ENCODE peak calls at places on chromosomes 6 and 20, in four cellular contexts. One of them, this sample, is unnamed.

GRCh38 chr6:150567823-150568383 is 31.8 kb upstream of the PLEKHG1 start:
- DNase-seq in IMR-90: no peak
- DNase-seq in cardiac muscle cell: peak
- DNase-seq in CD4-positive, alpha-beta memory T cell: no peak
- DNase-seq in this sample: no peak

GRCh38 chr20:49283703-49284625 is 6.1 kb upstream of the ZNFX1 start:
- DNase-seq in IMR-90: no peak
- DNase-seq in CD4-positive, alpha-beta memory T cell: no peak
- DNase-seq in cardiac muscle cell: no peak
- DNase-seq in this sample: no peak

GRCh38 chr6:116439572-116439971 is 21.6 kb upstream of the CALHM6 start:
- DNase-seq in CD4-positive, alpha-beta memory T cell: no peak
- DNase-seq in cardiac muscle cell: no peak
- DNase-seq in IMR-90: peak
- DNase-seq in this sample: no peak

GRCh38 chr6:130982060-130982459 is 81.0 kb downstream of the EPB41L2 start:
- DNase-seq in cardiac muscle cell: no peak
- DNase-seq in CD4-positive, alpha-beta memory T cell: no peak
- DNase-seq in IMR-90: no peak
- DNase-seq in this sample: no peak

GRCh38 chr6:159691133-159691962 is 1.7 kb downstream of the SOD2 start:
- DNase-seq in CD4-positive, alpha-beta memory T cell: peak
- DNase-seq in cardiac muscle cell: peak
- DNase-seq in IMR-90: peak
- DNase-seq in this sample: no peak

GRCh38 chr6:157456524-157456829 is 75.5 kb downstream of the ZDHHC14 start:
- DNase-seq in CD4-positive, alpha-beta memory T cell: peak
- DNase-seq in IMR-90: no peak
- DNase-seq in cardiac muscle cell: no peak
- DNase-seq in this sample: no peak

GRCh38 chr6:111984081-111984480 is 69.8 kb upstream of the CCN6 start:
- DNase-seq in IMR-90: no peak
- DNase-seq in CD4-positive, alpha-beta memory T cell: no peak
- DNase-seq in cardiac muscle cell: no peak
- DNase-seq in this sample: no peak

GRCh38 chr20:17391108-17391771 is 139.9 kb downstream of the BFSP1 start:
- DNase-seq in IMR-90: no peak
- DNase-seq in cardiac muscle cell: no peak
- DNase-seq in CD4-positive, alpha-beta memory T cell: no peak
- DNase-seq in this sample: no peak

GRCh38 chr20:37956099-37956498 is 53.2 kb downstream of the VSTM2L start:
- DNase-seq in CD4-positive, alpha-beta memory T cell: no peak
- DNase-seq in IMR-90: peak
- DNase-seq in cardiac muscle cell: no peak
- DNase-seq in this sample: no peak

GRCh38 chr20:37955511-37955910 is 52.6 kb downstream of the VSTM2L start:
- DNase-seq in IMR-90: no peak
- DNase-seq in cardiac muscle cell: no peak
- DNase-seq in CD4-positive, alpha-beta memory T cell: no peak
- DNase-seq in this sample: no peak

GRCh38 chr20:37958856-37959255 is 55.9 kb downstream of the VSTM2L start:
- DNase-seq in IMR-90: no peak
- DNase-seq in cardiac muscle cell: no peak
- DNase-seq in CD4-positive, alpha-beta memory T cell: no peak
- DNase-seq in this sample: no peak

GRCh38 chr20:37961016-37961415 is 58.1 kb downstream of the VSTM2L start:
- DNase-seq in CD4-positive, alpha-beta memory T cell: no peak
- DNase-seq in IMR-90: no peak
- DNase-seq in cardiac muscle cell: no peak
- DNase-seq in this sample: no peak
- H3K27ac ChIP-seq in CD4-positive, alpha-beta memory T cell: no peak
- H3K27ac ChIP-seq in IMR-90: no peak
- H3K27ac ChIP-seq in cardiac muscle cell: no peak
- H3K27ac ChIP-seq in this sample: no peak

GRCh38 chr6:56692586-56693245 is 50.0 kb upstream of the DST start:
- DNase-seq in cardiac muscle cell: no peak
- DNase-seq in IMR-90: peak
- DNase-seq in CD4-positive, alpha-beta memory T cell: no peak
- DNase-seq in this sample: no peak
- H3K27ac ChIP-seq in cardiac muscle cell: no peak
- H3K27ac ChIP-seq in IMR-90: peak
- H3K27ac ChIP-seq in CD4-positive, alpha-beta memory T cell: no peak
- H3K27ac ChIP-seq in this sample: peak

GRCh38 chr6:141467041-141467440 is 665.7 kb upstream of the GJE1 start:
- DNase-seq in CD4-positive, alpha-beta memory T cell: no peak
- DNase-seq in cardiac muscle cell: no peak
- DNase-seq in IMR-90: no peak
- DNase-seq in this sample: no peak
- H3K27ac ChIP-seq in CD4-positive, alpha-beta memory T cell: no peak
- H3K27ac ChIP-seq in cardiac muscle cell: no peak
- H3K27ac ChIP-seq in IMR-90: no peak
- H3K27ac ChIP-seq in this sample: no peak

GRCh38 chr6:16670617-16671051 is 90.6 kb downstream of the ATXN1 start:
- DNase-seq in CD4-positive, alpha-beta memory T cell: no peak
- DNase-seq in IMR-90: no peak
- DNase-seq in cardiac muscle cell: no peak
- DNase-seq in this sample: no peak
- H3K27ac ChIP-seq in CD4-positive, alpha-beta memory T cell: no peak
- H3K27ac ChIP-seq in IMR-90: no peak
- H3K27ac ChIP-seq in cardiac muscle cell: no peak
- H3K27ac ChIP-seq in this sample: no peak

DNA sequence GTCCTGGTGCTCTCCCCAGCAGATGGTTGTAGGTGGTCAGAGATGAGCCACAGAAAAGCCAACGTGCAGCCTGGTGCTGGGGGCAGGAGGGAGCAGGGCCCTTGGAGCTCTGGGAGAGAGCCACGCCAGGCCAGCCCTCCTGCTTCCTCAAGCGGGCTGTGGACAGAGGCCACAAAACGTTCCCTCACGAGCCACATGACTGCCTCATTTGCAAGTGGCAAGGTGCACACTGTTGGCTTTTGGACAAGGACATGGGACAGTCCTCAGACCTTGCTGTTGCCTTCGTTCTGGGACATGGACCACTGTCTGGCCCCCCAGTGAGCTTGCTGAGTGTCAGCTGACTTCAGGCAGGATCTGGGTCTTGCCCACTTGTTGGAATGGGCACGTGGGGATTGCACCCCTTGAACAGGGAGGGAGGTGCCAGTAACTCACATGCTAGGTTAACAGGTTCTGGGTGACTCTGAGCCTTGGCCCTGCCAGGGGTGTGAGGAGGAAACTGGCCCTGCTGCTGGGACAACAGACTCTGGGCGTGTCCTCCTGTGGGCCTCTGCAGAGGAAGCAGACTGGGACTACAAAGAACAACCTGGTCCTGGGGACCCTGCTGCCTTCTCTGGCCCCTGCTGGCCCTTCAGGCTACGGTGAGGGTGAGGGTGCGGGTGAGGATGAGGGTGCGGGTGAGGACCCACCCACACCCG is 2.6 kb downstream of the SLCO4A1 start:
- DNase-seq in cardiac muscle cell: no peak
- DNase-seq in CD4-positive, alpha-beta memory T cell: no peak
- DNase-seq in IMR-90: no peak
- DNase-seq in this sample: no peak
- H3K27ac ChIP-seq in cardiac muscle cell: no peak
- H3K27ac ChIP-seq in CD4-positive, alpha-beta memory T cell: no peak
- H3K27ac ChIP-seq in IMR-90: no peak
- H3K27ac ChIP-seq in this sample: no peak

GRCh38 chr6:141403827-141404226 is 728.9 kb upstream of the GJE1 start:
- DNase-seq in cardiac muscle cell: no peak
- DNase-seq in CD4-positive, alpha-beta memory T cell: no peak
- DNase-seq in IMR-90: no peak
- DNase-seq in this sample: peak

GRCh38 chr6:141401168-141401567 is 731.6 kb upstream of the GJE1 start:
- DNase-seq in cardiac muscle cell: no peak
- DNase-seq in IMR-90: no peak
- DNase-seq in CD4-positive, alpha-beta memory T cell: no peak
- DNase-seq in this sample: no peak

GRCh38 chr6:141403103-141403502 is 729.6 kb upstream of the GJE1 start:
- DNase-seq in cardiac muscle cell: no peak
- DNase-seq in IMR-90: no peak
- DNase-seq in CD4-positive, alpha-beta memory T cell: no peak
- DNase-seq in this sample: no peak

GRCh38 chr6:141401851-141402250 is 730.9 kb upstream of the GJE1 start:
- DNase-seq in IMR-90: no peak
- DNase-seq in cardiac muscle cell: no peak
- DNase-seq in CD4-positive, alpha-beta memory T cell: no peak
- DNase-seq in this sample: no peak

DNA sequence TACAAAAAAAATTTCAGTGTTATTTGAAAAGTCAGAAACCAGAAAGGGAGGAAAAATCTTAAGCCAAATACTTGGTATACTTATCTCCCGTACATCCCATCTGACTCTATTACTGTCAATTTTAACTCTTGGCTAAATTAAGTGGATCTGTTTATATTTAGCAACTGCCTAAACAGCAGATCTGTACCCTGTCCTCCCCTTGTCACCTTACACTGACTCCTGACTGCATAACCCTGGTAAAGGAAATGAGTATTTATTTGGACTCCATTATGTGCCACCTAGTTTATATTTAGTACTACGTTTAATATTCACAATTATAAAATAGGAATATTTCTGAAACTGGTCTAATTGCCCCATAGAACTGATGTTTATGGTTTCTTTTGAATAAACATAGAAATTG is 730.2 kb upstream of the GJE1 start:
- DNase-seq in IMR-90: no peak
- DNase-seq in cardiac muscle cell: no peak
- DNase-seq in CD4-positive, alpha-beta memory T cell: no peak
- DNase-seq in this sample: no peak
- H3K27ac ChIP-seq in IMR-90: no peak
- H3K27ac ChIP-seq in cardiac muscle cell: peak
- H3K27ac ChIP-seq in CD4-positive, alpha-beta memory T cell: no peak
- H3K27ac ChIP-seq in this sample: no peak

DNA sequence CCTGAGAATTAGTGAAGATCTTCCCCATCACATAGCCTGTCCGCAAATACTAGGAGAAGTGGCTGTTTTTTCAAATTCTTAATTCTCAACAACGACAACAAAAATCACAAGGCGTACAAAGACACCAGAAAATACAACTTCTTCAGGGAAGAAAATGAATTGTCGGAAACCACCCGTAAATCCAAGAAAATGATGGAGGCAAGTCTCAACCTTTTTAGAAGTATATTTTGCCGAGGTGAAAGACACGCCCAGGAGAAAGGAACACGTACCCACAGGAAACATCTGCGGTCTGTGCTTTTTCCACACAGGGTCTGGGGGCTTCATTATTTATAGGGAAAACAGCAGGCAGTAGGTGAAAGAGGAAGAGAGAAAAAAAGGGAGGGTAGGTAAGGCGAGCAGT is 223.9 kb upstream of the GGTLC1 start:
- DNase-seq in cardiac muscle cell: no peak
- DNase-seq in IMR-90: no peak
- DNase-seq in CD4-positive, alpha-beta memory T cell: no peak
- DNase-seq in this sample: no peak
- H3K27ac ChIP-seq in cardiac muscle cell: no peak
- H3K27ac ChIP-seq in IMR-90: no peak
- H3K27ac ChIP-seq in CD4-positive, alpha-beta memory T cell: no peak
- H3K27ac ChIP-seq in this sample: no peak

DNA sequence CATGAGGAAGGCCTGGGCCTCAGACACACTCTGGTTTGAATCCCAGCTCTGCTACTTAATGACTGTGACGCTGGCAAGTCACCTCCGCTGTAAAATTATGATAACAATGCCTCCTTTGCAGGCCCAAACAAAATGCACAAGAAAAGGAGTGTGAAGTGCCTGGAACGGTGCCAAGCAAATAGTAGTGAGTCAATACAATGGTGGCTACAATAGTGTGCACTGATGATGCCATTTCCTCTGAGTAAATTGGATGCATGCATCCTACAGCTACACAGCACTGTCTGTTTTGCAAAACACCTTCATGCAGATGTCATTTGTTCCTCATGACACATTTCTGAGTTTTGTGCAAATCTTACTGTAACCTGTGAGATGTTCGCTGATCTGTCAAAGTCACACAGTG is 161.6 kb downstream of the FOXC1 start:
- DNase-seq in CD4-positive, alpha-beta memory T cell: no peak
- DNase-seq in cardiac muscle cell: no peak
- DNase-seq in IMR-90: peak
- DNase-seq in this sample: no peak
- H3K27ac ChIP-seq in CD4-positive, alpha-beta memory T cell: no peak
- H3K27ac ChIP-seq in cardiac muscle cell: no peak
- H3K27ac ChIP-seq in IMR-90: no peak
- H3K27ac ChIP-seq in this sample: no peak

GRCh38 chr6:50361641-50362331 is 312.1 kb upstream of the DEFB112 start:
- DNase-seq in cardiac muscle cell: no peak
- DNase-seq in CD4-positive, alpha-beta memory T cell: no peak
- DNase-seq in IMR-90: no peak
- DNase-seq in this sample: no peak
- H3K27ac ChIP-seq in cardiac muscle cell: no peak
- H3K27ac ChIP-seq in CD4-positive, alpha-beta memory T cell: no peak
- H3K27ac ChIP-seq in IMR-90: no peak
- H3K27ac ChIP-seq in this sample: no peak

GRCh38 chr6:125526007-125526720 is 223.3 kb upstream of the HEY2 start:
- DNase-seq in IMR-90: no peak
- DNase-seq in cardiac muscle cell: no peak
- DNase-seq in CD4-positive, alpha-beta memory T cell: no peak
- DNase-seq in this sample: no peak

GRCh38 chr6:125528614-125529013 is 220.8 kb upstream of the HEY2 start:
- DNase-seq in CD4-positive, alpha-beta memory T cell: no peak
- DNase-seq in IMR-90: no peak
- DNase-seq in cardiac muscle cell: peak
- DNase-seq in this sample: no peak

GRCh38 chr6:125524356-125524755 is 222.6 kb upstream of the HDDC2 start:
- DNase-seq in cardiac muscle cell: no peak
- DNase-seq in IMR-90: no peak
- DNase-seq in CD4-positive, alpha-beta memory T cell: no peak
- DNase-seq in this sample: no peak

GRCh38 chr6:125533710-125534397 is 215.6 kb upstream of the HEY2 start:
- DNase-seq in IMR-90: no peak
- DNase-seq in cardiac muscle cell: no peak
- DNase-seq in CD4-positive, alpha-beta memory T cell: no peak
- DNase-seq in this sample: peak

DNA sequence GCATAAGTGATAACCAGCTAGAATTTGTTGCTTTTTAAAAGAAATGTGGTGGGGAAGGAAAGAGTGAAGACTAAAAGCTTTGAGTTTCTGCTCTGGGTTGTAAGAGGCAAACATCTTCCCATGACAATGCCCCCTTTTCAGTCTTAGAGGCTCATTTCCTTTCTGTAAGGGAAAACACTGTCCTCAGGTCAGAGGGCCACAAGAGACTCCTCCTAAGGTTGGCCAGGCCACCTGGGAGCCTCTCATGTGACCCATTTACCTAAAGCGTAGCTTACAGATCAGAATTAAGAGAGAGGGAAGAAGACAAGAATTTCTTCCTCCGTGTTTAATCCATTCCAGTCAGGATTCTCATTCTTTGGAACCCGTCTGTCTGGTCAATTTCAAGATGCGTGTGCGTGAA is 220.4 kb upstream of the HEY2 start:
- DNase-seq in IMR-90: no peak
- DNase-seq in cardiac muscle cell: no peak
- DNase-seq in CD4-positive, alpha-beta memory T cell: no peak
- DNase-seq in this sample: no peak
- H3K27ac ChIP-seq in IMR-90: no peak
- H3K27ac ChIP-seq in cardiac muscle cell: peak
- H3K27ac ChIP-seq in CD4-positive, alpha-beta memory T cell: no peak
- H3K27ac ChIP-seq in this sample: no peak

This sample was measured in testis.